ENCODE peak calls at places on chromosomes 16 and 17, in four cellular contexts. Y is nephron progenitor cell, O is pons, C is progenitor cell of endocrine pancreas. T is an unnamed sample.

GRCh38 chr16:21638573-21638975 is 13.8 kb downstream of the IGSF6 start:
- DNase-seq in O (no peak), C (no peak), Y (no peak), T (no peak)

GRCh38 chr17:61247438-61247837 is 152.2 kb upstream of the TBX2 start:
- DNase-seq in O (no peak), Y (no peak), C (no peak), T (peak)

GRCh38 chr16:81831722-81832126 is 52.6 kb downstream of the PLCG2 start:
- DNase-seq in C (no peak), Y (no peak), O (peak), T (no peak)

GRCh38 chr16:3652373-3653037 is 2.0 kb upstream of the DNASE1 start:
- DNase-seq in C (no peak), Y (no peak), O (no peak), T (no peak)

GRCh38 chr16:8943001-8943763 is 20.5 kb downstream of the USP7 start:
- DNase-seq in O (no peak), Y (no peak), C (no peak), T (no peak)

GRCh38 chr17:10205549-10206185 is 7.3 kb upstream of the GAS7 start:
- DNase-seq in Y (no peak), C (no peak), O (no peak), T (no peak)

GRCh38 chr16:73285336-73285735 is 237.4 kb upstream of the ZFHX3 start:
- DNase-seq in C (no peak), O (no peak), Y (no peak), T (no peak)

GRCh38 chr17:81509687-81510523 is 2.7 kb downstream of the ACTG1 start:
- DNase-seq in O (peak), C (no peak), Y (no peak), T (peak)

GRCh38 chr16:30005341-30006094 is 5.3 kb downstream of the DOC2A start:
- DNase-seq in O (no peak), Y (peak), C (no peak), T (peak)

T was measured in RCC 7860.